ENCODE peak calls at places on chromosomes 13 and 19, in eight cellular contexts. P, T, I, X, J, W, O and Z are unnamed samples.

GRCh38 chr19:46919324-46919723 is 58.5 kb downstream of the ARHGAP35 start:
- DNase-seq in T (no peak), O (no peak), W (no peak), P (peak), J (no peak), X (no peak), I (no peak), Z (no peak)

GRCh38 chr13:29474991-29475390 is 120.5 kb downstream of the SLC7A1 start:
- DNase-seq in J (no peak), I (no peak), X (no peak), P (peak), W (peak), O (no peak), T (no peak), Z (no peak)

GRCh38 chr13:80386001-80386400 is 45.1 kb upstream of the SPRY2 start:
- DNase-seq in T (no peak), X (no peak), P (no peak), I (no peak), W (no peak), J (no peak), O (no peak), Z (no peak)

GRCh38 chr13:97780486-97780885 is 173.0 kb upstream of the IPO5 start:
- DNase-seq in T (no peak), X (no peak), O (no peak), W (no peak), J (no peak), I (no peak), P (no peak), Z (peak)

GRCh38 chr19:4722671-4723464 is 774 bp downstream of the DPP9 start:
- DNase-seq in J (peak), T (no peak), P (peak), W (peak), X (no peak), I (no peak), O (no peak), Z (peak)

GRCh38 chr13:29849731-29850212 is 645 bp downstream of the UBL3 start:
- DNase-seq in J (peak), P (peak), O (peak), I (peak), T (peak), X (peak), W (peak), Z (no peak)

GRCh38 chr13:74132768-74133656 is 1.2 kb downstream of the KLF12 start:
- DNase-seq in W (peak), J (peak), P (peak), X (peak), I (no peak), O (peak), T (no peak), Z (peak)

GRCh38 chr13:113172419-113172926 is 14.0 kb downstream of the PROZ start:
- DNase-seq in O (no peak), J (no peak), W (no peak), X (no peak), P (no peak), T (no peak), I (no peak), Z (no peak)

GRCh38 chr13:112574476-112575294 is 13.3 kb downstream of the TUBGCP3 start:
- DNase-seq in O (no peak), T (no peak), J (no peak), W (no peak), I (no peak), X (no peak), P (peak), Z (no peak)

GRCh38 chr13:103883152-103883551 is 816.9 kb upstream of the SLC10A2 start:
- DNase-seq in J (peak), P (peak), O (no peak), T (peak), X (peak), I (peak), W (peak), Z (peak)

GRCh38 chr19:53882391-53883050 is 524 bp downstream of the PRKCG start:
- DNase-seq in W (no peak), I (no peak), O (no peak), T (no peak), X (no peak), P (no peak), J (no peak), Z (no peak)

GRCh38 chr13:51958217-51958547 is 53.1 kb downstream of the ATP7B start:
- DNase-seq in P (no peak), T (no peak), I (no peak), J (no peak), O (no peak), X (no peak), W (no peak), Z (no peak)

GRCh38 chr19:15297416-15298224 is 34.7 kb downstream of the BRD4 start:
- DNase-seq in P (peak), T (no peak), J (no peak), W (peak), I (no peak), O (no peak), X (peak), Z (no peak)

GRCh38 chr19:17210296-17210695 is 4.9 kb upstream of the USE1 start:
- DNase-seq in I (no peak), J (no peak), O (no peak), P (peak), T (no peak), X (no peak), W (no peak), Z (no peak)

GRCh38 chr19:33463194-33463593 is 58.4 kb downstream of the PEPD start:
- DNase-seq in P (peak), O (no peak), J (no peak), T (no peak), W (no peak), I (peak), X (no peak), Z (no peak)

GRCh38 chr19:5048091-5048726 is 79.3 kb downstream of the KDM4B start:
- DNase-seq in X (peak), W (peak), T (peak), J (peak), P (peak), O (peak), I (peak), Z (peak)

DNA sequence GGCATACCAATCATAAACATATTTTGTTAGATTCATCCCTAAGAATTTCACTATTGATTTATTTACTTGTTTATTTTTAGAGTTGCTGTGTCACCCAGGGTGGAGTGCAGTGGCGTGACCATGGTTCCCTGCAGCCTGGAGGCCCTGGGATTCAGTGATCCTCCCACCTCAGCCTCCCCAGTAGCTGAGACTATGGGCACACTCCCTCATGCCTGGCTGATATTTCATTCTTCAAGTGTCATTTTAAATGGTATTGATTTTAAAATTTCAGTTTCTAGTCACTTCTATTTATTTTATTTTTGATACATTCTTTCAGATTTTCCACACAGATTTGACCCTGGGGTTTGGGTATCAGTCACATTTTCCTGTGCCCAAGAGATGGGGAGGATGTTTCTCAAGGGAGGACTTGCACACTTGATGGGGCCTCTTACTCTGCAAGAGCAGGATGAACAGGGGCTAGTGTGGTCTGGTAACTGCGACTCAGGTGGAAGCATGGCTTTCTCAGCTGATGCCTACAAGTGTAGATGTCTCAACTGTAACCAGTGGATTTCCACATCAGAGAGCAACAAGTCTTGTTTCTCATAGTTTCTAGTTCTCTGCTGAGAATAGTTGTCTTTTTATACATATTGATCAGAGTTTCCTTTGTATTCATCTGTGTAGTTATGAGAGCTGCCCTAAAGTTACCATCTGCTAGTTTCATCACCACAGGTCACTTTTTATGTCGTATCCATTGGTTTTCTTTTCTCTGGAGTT is 40.2 kb downstream of the CCNE1 start:
- DNase-seq in X (peak), J (no peak), P (no peak), T (no peak), W (no peak), O (no peak), I (no peak), Z (no peak)
- H3K27ac ChIP-seq in X (no peak), J (no peak), P (no peak), T (no peak), W (no peak), O (no peak), I (no peak), Z (no peak)

GRCh38 chr13:27130223-27131015 is 41.2 kb downstream of the USP12 start:
- DNase-seq in P (peak), T (no peak), O (no peak), X (no peak), W (peak), I (no peak), J (no peak), Z (no peak)
- H3K27ac ChIP-seq in P (no peak), T (peak), O (no peak), X (peak), W (no peak), I (no peak), J (peak), Z (no peak)

GRCh38 chr19:1073956-1074511 is 7.1 kb downstream of the ARHGAP45 start:
- DNase-seq in X (no peak), I (no peak), W (no peak), O (no peak), T (no peak), J (no peak), P (no peak), Z (no peak)

GRCh38 chr19:1076046-1076386 is 9.0 kb downstream of the ARHGAP45 start:
- DNase-seq in X (no peak), O (no peak), J (no peak), P (no peak), W (no peak), I (no peak), T (no peak), Z (no peak)

GRCh38 chr19:1074512-1075283 is 7.7 kb downstream of the ARHGAP45 start:
- DNase-seq in T (no peak), J (peak), X (peak), I (peak), W (no peak), P (no peak), O (peak), Z (no peak)

GRCh38 chr19:1079566-1080111 is 12.7 kb downstream of the ARHGAP45 start:
- DNase-seq in W (no peak), T (no peak), P (no peak), J (no peak), X (peak), O (no peak), I (no peak), Z (no peak)

GRCh38 chr19:1076951-1077350 is 10.0 kb downstream of the ARHGAP45 start:
- DNase-seq in T (no peak), X (peak), P (no peak), W (no peak), I (no peak), O (peak), J (peak), Z (peak)
- H3K27ac ChIP-seq in T (no peak), X (peak), P (no peak), W (no peak), I (no peak), O (peak), J (no peak), Z (no peak)

GRCh38 chr19:19588546-19588945 is 29.9 kb downstream of the PBX4 start:
- DNase-seq in I (no peak), P (peak), T (no peak), W (no peak), J (no peak), O (no peak), X (no peak), Z (no peak)
- H3K27ac ChIP-seq in I (no peak), P (no peak), T (no peak), W (no peak), J (no peak), O (no peak), X (no peak), Z (no peak)

GRCh38 chr13:41193469-41193868 is 900 bp downstream of the KBTBD7 start:
- DNase-seq in W (no peak), T (no peak), P (no peak), X (no peak), O (no peak), J (peak), I (no peak), Z (no peak)
- H3K27ac ChIP-seq in W (no peak), T (no peak), P (peak), X (no peak), O (no peak), J (peak), I (no peak), Z (peak)

GRCh38 chr13:101398920-101399319 is 17.4 kb downstream of the NALCN start:
- DNase-seq in O (no peak), P (peak), I (no peak), X (no peak), T (no peak), J (no peak), W (peak), Z (no peak)

GRCh38 chr13:101401196-101401595 is 15.1 kb downstream of the NALCN start:
- DNase-seq in I (no peak), T (no peak), O (no peak), P (no peak), X (no peak), W (no peak), J (no peak), Z (no peak)

GRCh38 chr13:101397742-101398141 is 18.6 kb downstream of the NALCN start:
- DNase-seq in P (peak), O (no peak), J (no peak), T (no peak), I (no peak), X (no peak), W (no peak), Z (no peak)

GRCh38 chr13:101398191-101398590 is 18.1 kb downstream of the NALCN start:
- DNase-seq in X (no peak), T (no peak), W (no peak), I (no peak), J (no peak), O (no peak), P (peak), Z (no peak)

DNA sequence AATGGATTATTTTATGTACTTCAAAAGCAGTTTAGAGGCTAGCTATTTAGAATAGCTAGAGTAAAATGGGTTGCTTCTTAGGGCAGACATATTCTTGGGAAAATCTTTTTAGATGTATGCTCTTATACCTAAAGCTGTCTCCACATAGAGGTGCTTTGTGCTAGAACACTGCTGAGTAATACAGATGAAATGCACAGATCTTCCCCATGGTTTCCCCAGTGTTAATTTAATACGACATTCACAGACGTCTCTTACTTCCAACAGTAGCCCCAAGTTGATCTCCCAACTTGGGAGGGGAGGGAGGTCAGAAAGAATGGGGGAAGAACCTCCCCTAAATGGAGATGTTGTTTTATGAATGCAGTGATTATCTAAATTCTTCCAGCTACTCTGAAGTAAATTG is 16.9 kb downstream of the NALCN start:
- DNase-seq in X (no peak), P (peak), W (no peak), T (no peak), I (no peak), O (no peak), J (no peak), Z (no peak)
- H3K27ac ChIP-seq in X (no peak), P (no peak), W (no peak), T (no peak), I (no peak), O (no peak), J (no peak), Z (no peak)

GRCh38 chr13:50127017-50127725 is 111.9 kb downstream of the KCNRG start:
- DNase-seq in J (peak), X (peak), T (no peak), I (peak), W (peak), P (peak), O (peak), Z (no peak)
- H3K27ac ChIP-seq in J (peak), X (peak), T (peak), I (peak), W (no peak), P (peak), O (peak), Z (peak)